ENCODE peak calls at places on chromosomes 16 and 17, in ten cellular contexts. One of them, this sample, is unnamed. For H3K36me3, the result is how much of the 10 kb centered on the place peaks cover.

GRCh38 chr17:14019186-14019956 is 49.9 kb upstream of the COX10 start:
- DNase-seq in cardiac muscle cell: no peak
- DNase-seq in pancreas: no peak
- DNase-seq in neural progenitor cell: no peak
- DNase-seq in lower lobe of right lung: no peak
- DNase-seq in vagina: no peak
- DNase-seq in breast epithelium: no peak
- DNase-seq in adrenal gland: no peak
- DNase-seq in thoracic aorta: no peak
- DNase-seq in ascending aorta: no peak
- DNase-seq in this sample: no peak

GRCh38 chr17:54902611-54903010 is 2.0 kb downstream of the TOM1L1 start:
- DNase-seq in cardiac muscle cell: no peak
- DNase-seq in pancreas: no peak
- DNase-seq in neural progenitor cell: no peak
- DNase-seq in lower lobe of right lung: no peak
- DNase-seq in vagina: no peak
- DNase-seq in breast epithelium: no peak
- DNase-seq in adrenal gland: no peak
- DNase-seq in thoracic aorta: no peak
- DNase-seq in ascending aorta: no peak
- DNase-seq in this sample: no peak

GRCh38 chr17:77320046-77320445 is 179.3 kb downstream of the SEC14L1 start:
- DNase-seq in cardiac muscle cell: no peak
- DNase-seq in pancreas: no peak
- DNase-seq in neural progenitor cell: no peak
- DNase-seq in lower lobe of right lung: peak
- DNase-seq in vagina: no peak
- DNase-seq in breast epithelium: no peak
- DNase-seq in adrenal gland: peak
- DNase-seq in thoracic aorta: no peak
- DNase-seq in ascending aorta: no peak
- DNase-seq in this sample: no peak

GRCh38 chr17:45353047-45353446 is 36.2 kb upstream of the MAP3K14 start:
- DNase-seq in cardiac muscle cell: no peak
- DNase-seq in pancreas: no peak
- DNase-seq in neural progenitor cell: no peak
- DNase-seq in lower lobe of right lung: no peak
- DNase-seq in vagina: peak
- DNase-seq in breast epithelium: peak
- DNase-seq in adrenal gland: no peak
- DNase-seq in thoracic aorta: no peak
- DNase-seq in ascending aorta: peak
- DNase-seq in this sample: no peak

GRCh38 chr17:19590912-19591551 is 57.4 kb downstream of the SLC47A1 start:
- DNase-seq in cardiac muscle cell: no peak
- DNase-seq in pancreas: no peak
- DNase-seq in neural progenitor cell: peak
- DNase-seq in lower lobe of right lung: no peak
- DNase-seq in vagina: no peak
- DNase-seq in breast epithelium: no peak
- DNase-seq in adrenal gland: no peak
- DNase-seq in thoracic aorta: no peak
- DNase-seq in ascending aorta: no peak
- DNase-seq in this sample: no peak

GRCh38 chr16:11259655-11260595 is 3.9 kb upstream of the SOCS1 start:
- DNase-seq in cardiac muscle cell: no peak
- DNase-seq in pancreas: no peak
- DNase-seq in neural progenitor cell: no peak
- DNase-seq in lower lobe of right lung: no peak
- DNase-seq in vagina: no peak
- DNase-seq in breast epithelium: no peak
- DNase-seq in adrenal gland: peak
- DNase-seq in thoracic aorta: no peak
- DNase-seq in ascending aorta: no peak
- DNase-seq in this sample: no peak

GRCh38 chr17:73131993-73132595 is 32.7 kb upstream of the SSTR2 start:
- DNase-seq in cardiac muscle cell: no peak
- DNase-seq in pancreas: no peak
- DNase-seq in neural progenitor cell: peak
- DNase-seq in lower lobe of right lung: no peak
- DNase-seq in vagina: no peak
- DNase-seq in breast epithelium: no peak
- DNase-seq in adrenal gland: no peak
- DNase-seq in thoracic aorta: no peak
- DNase-seq in ascending aorta: no peak
- DNase-seq in this sample: no peak

GRCh38 chr17:51684214-51684613 is 423.9 kb downstream of the UTP18 start:
- DNase-seq in cardiac muscle cell: no peak
- DNase-seq in pancreas: no peak
- DNase-seq in neural progenitor cell: no peak
- DNase-seq in lower lobe of right lung: no peak
- DNase-seq in vagina: no peak
- DNase-seq in breast epithelium: no peak
- DNase-seq in adrenal gland: no peak
- DNase-seq in thoracic aorta: no peak
- DNase-seq in ascending aorta: no peak
- DNase-seq in this sample: no peak

GRCh38 chr16:84419730-84420129 is 51.4 kb downstream of the ATP2C2 start:
- DNase-seq in cardiac muscle cell: no peak
- DNase-seq in pancreas: no peak
- DNase-seq in neural progenitor cell: no peak
- DNase-seq in lower lobe of right lung: no peak
- DNase-seq in vagina: no peak
- DNase-seq in breast epithelium: no peak
- DNase-seq in adrenal gland: no peak
- DNase-seq in thoracic aorta: no peak
- DNase-seq in ascending aorta: no peak
- DNase-seq in this sample: no peak

GRCh38 chr17:73647767-73648542 is 3.7 kb upstream of the SDK2 start:
- DNase-seq in cardiac muscle cell: no peak
- DNase-seq in pancreas: no peak
- DNase-seq in neural progenitor cell: no peak
- DNase-seq in lower lobe of right lung: no peak
- DNase-seq in vagina: peak
- DNase-seq in breast epithelium: no peak
- DNase-seq in adrenal gland: no peak
- DNase-seq in thoracic aorta: no peak
- DNase-seq in ascending aorta: no peak
- DNase-seq in this sample: no peak

GRCh38 chr17:76382803-76383644 is 1.4 kb upstream of the SPHK1 start:
- DNase-seq in cardiac muscle cell: peak
- DNase-seq in pancreas: peak
- DNase-seq in neural progenitor cell: peak
- DNase-seq in lower lobe of right lung: peak
- DNase-seq in vagina: no peak
- DNase-seq in breast epithelium: no peak
- DNase-seq in adrenal gland: no peak
- DNase-seq in thoracic aorta: no peak
- DNase-seq in ascending aorta: peak
- DNase-seq in this sample: no peak

GRCh38 chr16:3690991-3691720 is 26.2 kb downstream of the TRAP1 start:
- DNase-seq in cardiac muscle cell: no peak
- DNase-seq in pancreas: no peak
- DNase-seq in neural progenitor cell: no peak
- DNase-seq in lower lobe of right lung: no peak
- DNase-seq in vagina: no peak
- DNase-seq in breast epithelium: no peak
- DNase-seq in adrenal gland: no peak
- DNase-seq in thoracic aorta: no peak
- DNase-seq in ascending aorta: no peak
- DNase-seq in this sample: no peak
- TF ChIP-seq CTCF in cardiac muscle cell: no peak
- TF ChIP-seq CTCF in pancreas: no peak
- TF ChIP-seq CTCF in neural progenitor cell: no peak
- TF ChIP-seq CTCF in lower lobe of right lung: no peak
- TF ChIP-seq CTCF in vagina: no peak
- TF ChIP-seq CTCF in breast epithelium: no peak
- TF ChIP-seq CTCF in adrenal gland: no peak
- TF ChIP-seq CTCF in thoracic aorta: peak
- TF ChIP-seq CTCF in ascending aorta: no peak
- TF ChIP-seq CTCF in this sample: no peak

DNA sequence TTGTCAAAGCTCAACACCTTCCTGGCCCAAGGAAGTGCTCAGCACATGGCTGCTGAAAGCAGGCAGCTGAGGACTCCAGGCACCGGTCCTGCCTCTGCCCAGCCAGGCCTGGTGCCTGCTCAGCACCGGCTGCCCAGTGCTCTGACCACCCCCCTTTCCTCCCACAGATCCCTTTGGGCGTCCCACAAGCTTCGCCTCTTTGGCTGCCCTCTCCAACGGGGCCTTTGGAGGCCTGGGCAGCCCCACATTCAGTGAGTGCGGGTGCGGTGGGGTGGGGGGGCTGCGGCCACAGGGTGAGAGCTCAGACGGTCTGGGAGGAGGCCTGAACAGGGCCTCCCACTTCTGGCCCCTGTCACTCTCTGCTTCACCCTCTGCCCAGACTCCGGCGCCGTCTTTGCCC is 10.2 kb downstream of the FBRS start:
- DNase-seq in cardiac muscle cell: no peak
- DNase-seq in pancreas: peak
- DNase-seq in neural progenitor cell: no peak
- DNase-seq in lower lobe of right lung: no peak
- DNase-seq in vagina: no peak
- DNase-seq in breast epithelium: no peak
- DNase-seq in adrenal gland: no peak
- DNase-seq in thoracic aorta: no peak
- DNase-seq in ascending aorta: no peak
- DNase-seq in this sample: no peak
- H3K36me3 ChIP-seq in cardiac muscle cell: under half
- H3K36me3 ChIP-seq in pancreas: under half
- H3K36me3 ChIP-seq in neural progenitor cell: under half
- H3K36me3 ChIP-seq in lower lobe of right lung: half or more
- H3K36me3 ChIP-seq in vagina: half or more
- H3K36me3 ChIP-seq in breast epithelium: under half
- H3K36me3 ChIP-seq in adrenal gland: under half
- H3K36me3 ChIP-seq in thoracic aorta: half or more
- H3K36me3 ChIP-seq in ascending aorta: half or more
- H3K36me3 ChIP-seq in this sample: under half

GRCh38 chr16:80954985-80955384 is 51.7 kb downstream of the CMC2 start:
- DNase-seq in cardiac muscle cell: no peak
- DNase-seq in pancreas: no peak
- DNase-seq in neural progenitor cell: no peak
- DNase-seq in lower lobe of right lung: no peak
- DNase-seq in vagina: no peak
- DNase-seq in breast epithelium: no peak
- DNase-seq in adrenal gland: no peak
- DNase-seq in thoracic aorta: no peak
- DNase-seq in ascending aorta: no peak
- DNase-seq in this sample: no peak

GRCh38 chr16:80947239-80947638 is 59.4 kb downstream of the CMC2 start:
- DNase-seq in cardiac muscle cell: no peak
- DNase-seq in pancreas: no peak
- DNase-seq in neural progenitor cell: no peak
- DNase-seq in lower lobe of right lung: no peak
- DNase-seq in vagina: no peak
- DNase-seq in breast epithelium: no peak
- DNase-seq in adrenal gland: no peak
- DNase-seq in thoracic aorta: no peak
- DNase-seq in ascending aorta: no peak
- DNase-seq in this sample: no peak

GRCh38 chr16:80947708-80948615 is 58.7 kb downstream of the CMC2 start:
- DNase-seq in cardiac muscle cell: no peak
- DNase-seq in pancreas: no peak
- DNase-seq in neural progenitor cell: peak
- DNase-seq in lower lobe of right lung: no peak
- DNase-seq in vagina: no peak
- DNase-seq in breast epithelium: no peak
- DNase-seq in adrenal gland: no peak
- DNase-seq in thoracic aorta: no peak
- DNase-seq in ascending aorta: no peak
- DNase-seq in this sample: no peak

GRCh38 chr16:80946481-80946880 is 60.2 kb downstream of the CMC2 start:
- DNase-seq in cardiac muscle cell: no peak
- DNase-seq in pancreas: no peak
- DNase-seq in neural progenitor cell: no peak
- DNase-seq in lower lobe of right lung: no peak
- DNase-seq in vagina: no peak
- DNase-seq in breast epithelium: no peak
- DNase-seq in adrenal gland: no peak
- DNase-seq in thoracic aorta: no peak
- DNase-seq in ascending aorta: no peak
- DNase-seq in this sample: no peak

DNA sequence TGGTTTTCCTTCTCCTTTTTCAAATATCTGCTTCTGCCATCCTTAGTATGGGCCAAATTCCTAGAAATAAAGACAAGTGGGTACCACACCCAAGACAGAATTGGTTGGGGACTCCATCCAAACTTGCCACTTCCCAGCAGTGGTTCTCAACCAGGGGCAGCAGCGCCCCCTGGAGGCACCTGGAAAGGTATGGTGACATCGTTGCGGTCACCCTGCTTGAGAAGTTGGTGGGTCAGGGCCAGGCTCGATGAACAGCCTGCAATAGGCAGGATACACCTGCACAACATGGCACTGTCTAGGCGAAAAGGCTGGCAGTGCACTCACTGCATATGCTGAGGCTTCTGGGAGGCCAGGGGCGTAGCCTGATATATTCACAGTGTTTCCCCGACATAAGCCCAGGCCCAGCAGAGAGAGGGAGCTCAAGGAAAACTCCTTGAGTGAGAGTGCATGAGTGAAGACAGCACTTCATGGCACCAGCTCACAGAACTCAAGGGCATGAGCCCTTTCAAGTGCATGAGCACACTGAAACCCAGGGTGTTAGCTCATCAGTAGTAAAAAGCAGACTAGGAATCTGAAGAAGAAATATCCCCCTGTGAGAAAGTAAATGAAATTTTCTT is 57.7 kb downstream of the CMC2 start:
- DNase-seq in cardiac muscle cell: peak
- DNase-seq in pancreas: peak
- DNase-seq in neural progenitor cell: peak
- DNase-seq in lower lobe of right lung: peak
- DNase-seq in vagina: no peak
- DNase-seq in breast epithelium: no peak
- DNase-seq in adrenal gland: peak
- DNase-seq in thoracic aorta: no peak
- DNase-seq in ascending aorta: no peak
- DNase-seq in this sample: no peak
- TF ChIP-seq CTCF in cardiac muscle cell: peak
- TF ChIP-seq CTCF in pancreas: peak
- TF ChIP-seq CTCF in neural progenitor cell: peak
- TF ChIP-seq CTCF in lower lobe of right lung: peak
- TF ChIP-seq CTCF in vagina: peak
- TF ChIP-seq CTCF in breast epithelium: no peak
- TF ChIP-seq CTCF in adrenal gland: peak
- TF ChIP-seq CTCF in thoracic aorta: peak
- TF ChIP-seq CTCF in ascending aorta: peak
- TF ChIP-seq CTCF in this sample: peak

DNA sequence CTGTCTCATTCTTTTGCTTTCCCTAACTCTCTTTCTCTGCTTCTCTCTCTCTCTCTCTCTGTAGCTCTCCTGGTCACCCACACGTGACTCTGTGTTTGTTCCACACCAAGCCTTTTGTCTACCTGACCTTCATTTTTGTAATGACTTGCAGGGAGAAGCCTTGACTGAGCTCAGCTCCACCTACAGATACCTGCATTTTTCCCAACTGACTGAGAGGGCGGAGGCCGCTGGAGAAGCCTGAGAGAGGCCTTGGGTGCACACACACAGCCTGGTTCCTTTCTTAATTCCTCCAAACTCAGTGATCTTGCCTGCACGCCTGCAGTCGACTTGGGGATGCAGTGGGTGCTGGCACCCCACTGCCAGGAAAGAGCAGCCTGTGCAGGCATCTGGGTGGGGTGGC is 68.8 kb downstream of the LYRM1 start:
- DNase-seq in cardiac muscle cell: no peak
- DNase-seq in pancreas: no peak
- DNase-seq in neural progenitor cell: no peak
- DNase-seq in lower lobe of right lung: no peak
- DNase-seq in vagina: no peak
- DNase-seq in breast epithelium: no peak
- DNase-seq in adrenal gland: no peak
- DNase-seq in thoracic aorta: no peak
- DNase-seq in ascending aorta: no peak
- DNase-seq in this sample: no peak
- H3K36me3 ChIP-seq in cardiac muscle cell: under half
- H3K36me3 ChIP-seq in pancreas: under half
- H3K36me3 ChIP-seq in neural progenitor cell: under half
- H3K36me3 ChIP-seq in lower lobe of right lung: under half
- H3K36me3 ChIP-seq in vagina: under half
- H3K36me3 ChIP-seq in breast epithelium: under half
- H3K36me3 ChIP-seq in adrenal gland: under half
- H3K36me3 ChIP-seq in thoracic aorta: under half
- H3K36me3 ChIP-seq in ascending aorta: under half
- H3K36me3 ChIP-seq in this sample: under half